ENCODE peak calls at places on chromosomes 4 and X, in four cellular contexts. K is foreskin keratinocyte, Q is thoracic aorta, D is GM23338. I is an unnamed sample. For H3K27me3 and H3K4me1, the result is how much of the 10 kb centered on the place peaks cover.

GRCh38 chrX:9578083-9578779 is 113.4 kb downstream of the TBL1X start:
- DNase-seq in K (no peak), Q (no peak), D (no peak), I (no peak)

GRCh38 chr4:23779422-23779821 is 110.4 kb downstream of the PPARGC1A start:
- DNase-seq in K (no peak), Q (no peak), D (no peak), I (no peak)

GRCh38 chrX:108439961-108440696 is 491 bp downstream of the COL4A5 start:
- DNase-seq in K (no peak), Q (no peak), D (peak), I (no peak)

GRCh38 chrX:101385795-101386541 is at the start of gene BTK:
- DNase-seq in K (no peak), Q (no peak), D (no peak), I (peak)

GRCh38 chr4:185142563-185142910 is 529 bp upstream of the SLC25A4 start:
- DNase-seq in K (no peak), Q (no peak), D (no peak), I (no peak)

GRCh38 chr4:7594013-7594412 is 159.3 kb upstream of the PSAPL1 start:
- DNase-seq in K (no peak), Q (no peak), D (no peak), I (no peak)

GRCh38 chr4:174531486-174531885 is 9.2 kb upstream of the HPGD start:
- DNase-seq in K (no peak), Q (no peak), D (no peak), I (no peak)

GRCh38 chr4:39636786-39637185 is 1.9 kb downstream of the SMIM14 start:
- DNase-seq in K (no peak), Q (no peak), D (no peak), I (no peak)

GRCh38 chr4:174320501-174321199 is 36.9 kb downstream of the CEP44 start:
- DNase-seq in K (no peak), Q (no peak), D (no peak), I (no peak)

GRCh38 chrX:111470681-111471403 is 40.6 kb upstream of the SERTM2 start:
- DNase-seq in K (no peak), Q (no peak), D (no peak), I (no peak)

GRCh38 chrX:2449135-2449886 is 51.5 kb downstream of the DHRSX start:
- DNase-seq in K (no peak), Q (no peak), D (no peak), I (no peak)

GRCh38 chr4:138841341-138841740 is 174.2 kb upstream of the NOCT start:
- DNase-seq in K (no peak), Q (no peak), D (no peak), I (no peak)

GRCh38 chr4:52861879-52862604 is at the start of gene RASL11B:
- DNase-seq in K (peak), Q (peak), D (peak), I (peak)

GRCh38 chr4:40180356-40180755 is 16.5 kb upstream of the RHOH start:
- DNase-seq in K (peak), Q (no peak), D (no peak), I (no peak)

GRCh38 chr4:123505457-123506310 is 109.1 kb downstream of the SPRY1 start:
- DNase-seq in K (no peak), Q (no peak), D (peak), I (peak)

DNA sequence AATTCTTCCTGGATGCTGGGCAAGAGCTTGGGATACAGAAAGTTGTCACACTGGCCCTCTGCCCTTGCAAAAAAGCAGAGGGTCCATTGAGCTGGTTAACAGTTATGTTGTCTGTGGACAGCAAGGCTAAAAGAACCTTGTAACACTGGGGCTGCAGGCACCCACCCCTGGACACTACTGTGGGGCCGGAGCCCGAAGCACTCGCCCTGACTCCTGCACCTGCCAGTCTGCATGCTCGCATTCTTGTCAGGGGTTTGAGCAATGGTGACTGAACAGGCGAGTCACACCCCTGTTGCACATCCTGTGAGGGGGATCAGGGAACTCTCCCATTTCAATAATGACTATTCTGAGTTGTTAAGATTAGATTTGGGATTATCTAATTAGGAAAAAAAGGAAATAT is 23.6 kb downstream of the ADH4 start:
- DNase-seq in K (no peak), Q (no peak), D (no peak), I (no peak)
- H3K27me3 ChIP-seq in K (under half), Q (under half), D (under half), I (under half)

GRCh38 chrX:119636419-119636818 is 30.2 kb upstream of the NKRF start:
- DNase-seq in K (no peak), Q (no peak), D (no peak), I (no peak)
- H3K4me1 ChIP-seq in K (under half), Q (under half), D (under half), I (under half)

GRCh38 chrX:1325515-1326116 is 11.0 kb upstream of the IL3RA start:
- DNase-seq in K (no peak), Q (no peak), D (no peak), I (no peak)

GRCh38 chrX:1322393-1322792 is 14.2 kb upstream of the IL3RA start:
- DNase-seq in K (no peak), Q (no peak), D (no peak), I (no peak)

GRCh38 chrX:1327651-1328304 is 8.8 kb upstream of the IL3RA start:
- DNase-seq in K (no peak), Q (no peak), D (no peak), I (no peak)

GRCh38 chrX:1321689-1322088 is 14.9 kb upstream of the IL3RA start:
- DNase-seq in K (no peak), Q (no peak), D (no peak), I (no peak)

GRCh38 chrX:1323315-1323714 is 13.3 kb upstream of the IL3RA start:
- DNase-seq in K (no peak), Q (no peak), D (peak), I (peak)
- TF ChIP-seq CTCF in K (peak), Q (no peak), D (peak), I (peak)

DNA sequence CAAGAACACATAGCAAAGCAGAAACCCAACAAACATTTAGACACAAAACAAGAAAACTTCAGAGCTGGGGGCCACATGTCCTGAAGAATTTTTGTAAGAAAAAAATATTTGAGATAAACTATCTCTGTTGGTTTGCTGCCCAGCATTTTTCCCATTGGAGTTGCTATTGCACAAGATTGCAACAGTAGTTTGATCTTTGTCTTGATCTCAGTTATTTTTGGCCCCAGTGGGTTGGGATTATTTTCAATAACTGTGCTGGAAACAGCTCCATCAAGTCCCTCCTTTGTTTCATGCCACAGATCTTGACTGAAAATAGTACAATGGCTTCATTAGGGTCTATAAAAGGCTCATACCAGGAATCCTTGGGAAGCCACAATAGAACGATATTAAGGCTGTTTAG is 103.8 kb upstream of the RAI2 start:
- DNase-seq in K (no peak), Q (no peak), D (no peak), I (no peak)
- H3K27me3 ChIP-seq in K (under half), Q (under half), D (under half), I (under half)

GRCh38 chrX:149198980-149199732 is 305.9 kb downstream of the IDS start:
- DNase-seq in K (no peak), Q (no peak), D (no peak), I (no peak)
- H3K4me1 ChIP-seq in K (under half), Q (under half), D (under half), I (under half)

DNA sequence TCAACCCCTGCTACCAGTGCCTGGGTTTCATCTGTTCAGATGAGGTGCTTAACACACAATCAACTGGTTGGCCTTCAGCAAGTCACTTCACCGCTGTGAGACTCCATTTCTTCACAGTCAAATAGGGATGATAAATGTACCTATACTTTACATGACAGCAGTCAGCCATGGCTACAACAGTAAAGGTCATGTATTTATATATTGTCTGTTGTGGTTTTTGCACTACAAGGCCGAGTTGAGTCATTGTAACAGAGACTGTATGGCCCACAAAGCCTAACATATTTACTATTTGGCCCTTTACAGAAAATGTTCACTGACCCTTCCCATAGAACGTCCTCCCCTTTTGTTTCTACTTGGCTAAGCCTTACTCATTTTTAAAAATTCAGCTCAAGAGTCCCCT is 404.6 kb upstream of the F9 start:
- DNase-seq in K (no peak), Q (no peak), D (no peak), I (no peak)
- TF ChIP-seq CTCF in K (no peak), Q (no peak), D (no peak), I (no peak)

DNA sequence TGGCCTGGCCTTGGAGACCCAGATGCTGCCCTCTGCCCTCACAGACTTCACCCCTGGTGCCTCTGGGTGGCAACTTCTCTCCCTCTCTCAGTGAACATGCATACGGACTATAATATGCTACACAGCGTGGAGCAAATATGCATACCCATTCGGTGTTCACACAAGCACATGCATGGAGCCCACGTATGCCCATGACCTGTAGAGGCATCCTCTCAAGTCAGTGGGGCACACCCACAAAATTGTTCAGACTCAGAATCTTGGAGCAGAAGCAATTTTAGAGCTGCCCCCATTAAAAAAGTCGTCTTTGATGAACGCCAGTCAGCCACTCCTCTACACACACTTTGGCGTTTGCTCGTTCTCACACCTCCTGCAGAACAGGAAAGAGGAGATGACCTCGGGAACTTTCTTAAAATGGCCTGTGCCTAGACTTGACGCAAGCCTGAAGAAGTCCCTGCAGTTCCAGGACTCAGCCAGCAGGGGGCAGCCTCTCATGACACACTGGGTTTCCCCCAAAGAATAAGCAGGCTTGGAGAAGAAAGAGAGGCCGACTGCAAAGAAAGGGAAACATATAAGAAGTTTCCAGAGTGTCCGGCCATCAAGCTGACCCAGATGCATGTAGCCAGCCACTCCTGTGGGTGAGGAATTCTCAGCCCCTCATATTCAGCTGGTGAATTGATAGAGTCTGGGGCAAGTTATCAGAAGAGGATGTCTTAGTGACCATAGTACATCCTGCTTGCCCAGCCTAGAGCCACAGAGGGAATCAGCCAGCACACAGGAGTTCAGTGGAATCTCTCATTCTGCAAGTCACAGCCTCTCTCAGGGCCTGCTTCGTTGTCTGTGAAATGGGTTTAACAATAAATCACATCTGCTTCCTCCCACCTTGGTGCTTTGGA is 17.3 kb downstream of the APLN start:
- DNase-seq in K (no peak), Q (no peak), D (peak), I (peak)
- H3K27me3 ChIP-seq in K (under half), Q (under half), D (under half), I (under half)

GRCh38 chr4:102598759-102599379 is 97.7 kb downstream of the NFKB1 start:
- DNase-seq in K (no peak), Q (no peak), D (no peak), I (no peak)
- H3K4me1 ChIP-seq in K (under half), Q (under half), D (under half), I (under half)

I was measured in lung.